ENCODE peak calls at places on chromosomes 2 and 18, in four cellular contexts. O is heart right ventricle, B is PC-9, M is lower lobe of right lung. N is an unnamed sample.

GRCh38 chr2:130263606-130264005 is 65.4 kb upstream of the TUBA3E start:
- DNase-seq in O (no peak), B (no peak), M (no peak), N (no peak)

GRCh38 chr2:144015036-144015435 is 504.9 kb downstream of the ZEB2 start:
- DNase-seq in O (no peak), B (no peak), M (no peak), N (no peak)

GRCh38 chr2:101931402-101931801 is 60.4 kb upstream of the IL1R2 start:
- DNase-seq in O (no peak), B (no peak), M (no peak), N (no peak)

GRCh38 chr2:70312560-70312959 is 10.7 kb upstream of the FAM136A start:
- DNase-seq in O (no peak), B (no peak), M (no peak), N (no peak)

GRCh38 chr2:169469952-169470572 is 9.2 kb upstream of the BBS5 start:
- DNase-seq in O (no peak), B (no peak), M (no peak), N (no peak)

GRCh38 chr2:205681836-205682238 is 464 bp upstream of the NRP2 start:
- DNase-seq in O (no peak), B (no peak), M (no peak), N (no peak)

GRCh38 chr18:76875390-76876330 is 53.3 kb downstream of the ZNF236 start:
- DNase-seq in O (peak; percentile 13), B (peak; percentile 39), M (no peak), N (peak; percentile 20)

GRCh38 chr2:29309090-29310054 is 194.2 kb downstream of the CLIP4 start:
- DNase-seq in O (peak; percentile 59), B (peak; percentile 36), M (no peak), N (no peak)

GRCh38 chr2:43609304-43609883 is 13.6 kb upstream of the THADA start:
- DNase-seq in O (peak; percentile 40), B (peak; percentile 49), M (no peak), N (no peak)

GRCh38 chr2:135203944-135204343 is 151.9 kb downstream of the RAB3GAP1 start:
- DNase-seq in O (no peak), B (no peak), M (no peak), N (no peak)

GRCh38 chr2:135745545-135745944 is 3.9 kb downstream of the UBXN4 start:
- DNase-seq in O (no peak), B (no peak), M (no peak), N (no peak)

GRCh38 chr2:56474412-56475158 is 290.8 kb downstream of the CCDC85A start:
- DNase-seq in O (peak; percentile 34), B (no peak), M (no peak), N (no peak)

GRCh38 chr2:226791056-226791486 is 8.5 kb downstream of the IRS1 start:
- DNase-seq in O (peak; percentile 65), B (no peak), M (peak; percentile 64), N (no peak)

GRCh38 chr2:60294901-60295590 is 258.4 kb downstream of the BCL11A start:
- DNase-seq in O (no peak), B (no peak), M (no peak), N (no peak)

GRCh38 chr18:76528477-76529432 is 33.7 kb upstream of the ZNF516 start:
- DNase-seq in O (peak; percentile 40), B (peak; percentile 43), M (no peak), N (no peak)

GRCh38 chr2:66507673-66508127 is 72.8 kb downstream of the MEIS1 start:
- DNase-seq in O (no peak), B (no peak), M (no peak), N (no peak)

GRCh38 chr2:60794271-60794863 is 38.3 kb downstream of the PAPOLG start:
- DNase-seq in O (no peak), B (no peak), M (no peak), N (no peak)

GRCh38 chr2:161426788-161427412 is 10.8 kb downstream of the TBR1 start:
- DNase-seq in O (no peak), B (no peak), M (no peak), N (no peak)
- H3K4me3 ChIP-seq in O (peak overlapping the region; percentile 25), B (no peak overlapping the region), M (no peak overlapping the region), N (peak overlapping the region; percentile 39)

GRCh38 chr2:225270861-225271260 is 128.6 kb upstream of the NYAP2 start:
- DNase-seq in O (no peak), B (peak; percentile 52), M (no peak), N (no peak)
- TF ChIP-seq CTCF in O (no peak), B (no peak), M (no peak), N (no peak)

GRCh38 chr2:212535963-212536362 is 2.6 kb downstream of the ERBB4 start:
- DNase-seq in O (no peak), B (no peak), M (no peak), N (no peak)
- H3K27ac ChIP-seq in O (no peak overlapping the region), B (no peak overlapping the region), M (no peak overlapping the region), N (no peak overlapping the region)

GRCh38 chr2:172555272-172555521 is 693 bp upstream of the PDK1 start:
- DNase-seq in O (no peak), B (no peak), M (no peak), N (no peak)
- H3K4me3 ChIP-seq in O (peak overlapping the region; percentile 86), B (peak overlapping the region; percentile 75), M (peak overlapping the region; percentile 87), N (peak overlapping the region; percentile 85)

DNA sequence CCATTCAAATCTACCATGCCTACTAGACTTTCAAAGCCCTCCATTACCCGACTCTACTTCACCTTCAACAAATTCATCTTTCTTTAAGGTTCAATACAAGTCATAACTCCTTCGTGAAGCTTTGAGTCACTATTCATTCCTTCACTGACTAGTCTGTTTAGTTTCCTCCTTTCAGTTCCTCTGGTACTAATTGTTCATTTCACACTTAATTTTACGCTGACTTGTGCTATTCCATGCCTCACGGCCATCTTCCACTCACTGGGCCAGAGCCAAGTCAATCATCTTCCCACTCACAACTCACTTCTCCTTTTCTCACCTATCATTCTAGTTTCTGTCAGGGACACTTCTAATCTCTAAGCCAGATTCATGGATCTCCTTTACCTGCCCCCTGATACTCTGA is 136.2 kb downstream of the MTX2 start:
- DNase-seq in O (no peak), B (no peak), M (no peak), N (no peak)
- TF ChIP-seq CTCF in O (no peak), B (no peak), M (no peak), N (no peak)

GRCh38 chr18:4444306-4444705 is 10.8 kb downstream of the DLGAP1 start:
- DNase-seq in O (no peak), B (no peak), M (no peak), N (no peak)

GRCh38 chr18:4433762-4434161 is 21.3 kb downstream of the DLGAP1 start:
- DNase-seq in O (no peak), B (no peak), M (no peak), N (no peak)

GRCh38 chr18:4438938-4439337 is 16.2 kb downstream of the DLGAP1 start:
- DNase-seq in O (no peak), B (no peak), M (no peak), N (no peak)
- H3K27ac ChIP-seq in O (no peak overlapping the region), B (no peak overlapping the region), M (no peak overlapping the region), N (no peak overlapping the region)

GRCh38 chr2:85436836-85437487 is 18.4 kb downstream of the SH2D6 start:
- DNase-seq in O (no peak), B (no peak), M (no peak), N (no peak)
- H3K4me3 ChIP-seq in O (peak overlapping the region; percentile 59), B (no peak overlapping the region), M (peak overlapping the region; percentile 54), N (peak overlapping the region; percentile 63)